ENCODE peak calls at places on chromosomes 6 and 20, in six cellular contexts. Z, P, A, F, L and K are unnamed samples.
A peak's percentile ranks its signal among the peaks of the same experiment; 100 is the strongest.

GRCh38 chr20:50048420-50049166 is 64.4 kb downstream of the UBE2V1 start:
- ATAC-seq in P (no peak), A (peak; percentile 84), Z (peak; percentile 46), F (no peak), L (no peak), K (no peak)

GRCh38 chr20:49507741-49508434 is 25.4 kb upstream of the KCNB1 start:
- ATAC-seq in Z (peak; percentile 52), L (peak; percentile 53), F (peak; percentile 51), A (peak; percentile 28), P (no peak), K (no peak)

GRCh38 chr20:760751-761417 is 7.4 kb downstream of the SLC52A3 start:
- ATAC-seq in L (peak; percentile 98), Z (peak; percentile 91), F (peak; percentile 90), A (peak; percentile 74), P (peak; percentile 34), K (no peak)

GRCh38 chr20:51462566-51463276 is 79.8 kb downstream of the NFATC2 start:
- ATAC-seq in F (peak; percentile 18), L (no peak), A (no peak), Z (peak; percentile 46), P (peak; percentile 40), K (peak; percentile 85)

GRCh38 chr20:20386192-20386591 is 18.3 kb downstream of the INSM1 start:
- ATAC-seq in F (peak; percentile 67), A (no peak), L (no peak), P (no peak), Z (no peak), K (no peak)

GRCh38 chr20:19265646-19266374 is 53.4 kb downstream of the SLC24A3 start:
- ATAC-seq in Z (no peak), L (no peak), F (peak; percentile 75), P (no peak), A (peak; percentile 57), K (no peak)

GRCh38 chr6:40903456-40903855 is 135.6 kb downstream of the UNC5CL start:
- ATAC-seq in A (no peak), P (no peak), Z (no peak), L (no peak), F (no peak), K (no peak)

GRCh38 chr6:10316327-10316726 is 98.5 kb downstream of the TFAP2A start:
- ATAC-seq in P (no peak), L (peak; percentile 86), F (peak; percentile 47), A (no peak), Z (peak; percentile 42), K (peak; percentile 95)

GRCh38 chr6:94733066-94733465 is 844.3 kb upstream of the MANEA start:
- ATAC-seq in P (no peak), Z (no peak), L (no peak), F (peak; percentile 42), A (no peak), K (no peak)

GRCh38 chr6:89242574-89243330 is 25.6 kb upstream of the GABRR1 start:
- ATAC-seq in F (peak; percentile 75), Z (peak; percentile 79), L (peak; percentile 68), P (no peak), A (peak; percentile 70), K (no peak)
- TF ChIP-seq CTCF in F (peak; percentile 77), Z (peak; percentile 56), L (peak; percentile 68), P (no peak), A (peak; percentile 23), K (peak; percentile 66)

DNA sequence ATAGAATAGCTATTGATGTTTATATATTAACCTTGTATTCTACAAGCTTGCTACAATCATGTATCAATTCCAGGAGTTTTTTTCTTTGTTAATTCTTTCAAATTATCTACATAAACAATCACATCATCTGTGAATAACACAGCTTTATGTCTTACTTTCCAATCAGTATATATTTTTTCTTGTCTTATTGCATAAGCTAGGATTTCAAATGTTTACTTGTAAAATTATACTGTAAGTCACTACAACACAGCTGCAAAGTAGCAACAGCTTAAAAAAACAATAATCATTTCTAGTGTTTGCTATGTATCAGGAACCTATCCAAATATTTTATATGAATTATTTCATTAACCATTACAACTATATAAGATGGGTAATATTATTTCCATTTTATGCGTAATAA is 270.4 kb downstream of the KIF16B start:
- ATAC-seq in Z (no peak), L (no peak), A (no peak), F (no peak), P (no peak), K (no peak)
- TF ChIP-seq EP300 in Z (no peak), L (no peak), A (no peak), F (no peak), P (no peak), K (no peak)

GRCh38 chr6:19325335-19325789 is 511.8 kb upstream of the ID4 start:
- ATAC-seq in F (no peak), Z (no peak), P (no peak), A (no peak), L (no peak), K (no peak)

GRCh38 chr6:19327246-19327645 is 509.9 kb upstream of the ID4 start:
- ATAC-seq in F (no peak), Z (no peak), P (no peak), L (no peak), A (no peak), K (no peak)

GRCh38 chr6:19329078-19329477 is 508.1 kb upstream of the ID4 start:
- ATAC-seq in P (no peak), F (no peak), L (no peak), A (no peak), Z (no peak), K (no peak)

GRCh38 chr6:19322691-19323470 is 514.3 kb upstream of the ID4 start:
- ATAC-seq in P (no peak), L (no peak), A (no peak), Z (no peak), F (no peak), K (no peak)

GRCh38 chr6:19327684-19328083 is 509.5 kb upstream of the ID4 start:
- ATAC-seq in L (no peak), A (no peak), F (no peak), P (no peak), Z (no peak), K (no peak)
- TF ChIP-seq CTCF in L (no peak), A (no peak), F (no peak), P (no peak), Z (no peak), K (no peak)

GRCh38 chr6:31400467-31401289 is 2.7 kb upstream of the MICA start:
- ATAC-seq in L (peak; percentile 58), P (peak; percentile 86), A (peak; percentile 72), Z (peak; percentile 36), F (peak; percentile 14), K (peak; percentile 45)
- TF ChIP-seq EP300 in L (no peak), P (no peak), A (no peak), Z (no peak), F (no peak), K (no peak)